ENCODE peak calls at places on chromosomes 2 and 18, in five cellular contexts. H, Y, D, A and M are unnamed samples.

GRCh38 chr2:100909571-100909970 is 89.6 kb downstream of the NPAS2 start:
- DNase-seq in A (no peak), H (no peak), D (no peak), Y (no peak), M (no peak)

GRCh38 chr18:421236-422155 is 79.0 kb downstream of the COLEC12 start:
- DNase-seq in H (no peak), A (no peak), Y (no peak), D (no peak), M (no peak)

GRCh38 chr2:234989183-234989701 is 37.4 kb downstream of the SH3BP4 start:
- DNase-seq in Y (no peak), H (no peak), A (no peak), D (no peak), M (no peak)

GRCh38 chr18:52499646-52500045 is 159.6 kb downstream of the DCC start:
- DNase-seq in A (no peak), Y (no peak), D (no peak), H (peak; percentile 8), M (peak; percentile 41)

GRCh38 chr2:62194558-62195420 is 1.1 kb upstream of the B3GNT2 start:
- DNase-seq in A (no peak), D (no peak), H (no peak), Y (no peak), M (no peak)

GRCh38 chr2:166487082-166487654 is 6.9 kb downstream of the SCN7A start:
- DNase-seq in D (no peak), Y (no peak), H (no peak), A (no peak), M (no peak)

GRCh38 chr2:86249176-86249842 is 50.1 kb downstream of the MRPL35 start:
- DNase-seq in D (no peak), A (no peak), Y (peak; percentile 80), H (peak; percentile 30), M (peak; percentile 56)

GRCh38 chr2:143778981-143779380 is 649.8 kb downstream of the ARHGAP15 start:
- DNase-seq in H (no peak), A (no peak), Y (no peak), D (no peak), M (no peak)

GRCh38 chr2:69366-70344 is 23.4 kb upstream of the FAM110C start:
- DNase-seq in H (no peak), Y (no peak), A (no peak), D (no peak), M (peak; percentile 51)

GRCh38 chr2:215736653-215737290 is 276.6 kb downstream of the MREG start:
- DNase-seq in A (no peak), D (no peak), Y (peak; percentile 22), H (no peak), M (no peak)

GRCh38 chr18:28114472-28114871 is 62.5 kb downstream of the CDH2 start:
- DNase-seq in H (no peak), A (no peak), Y (no peak), D (no peak), M (no peak)

GRCh38 chr2:142693171-142693950 is 184.1 kb upstream of the KYNU start:
- DNase-seq in Y (no peak), A (no peak), H (peak; percentile 53), D (no peak), M (no peak)

GRCh38 chr18:73690222-73690621 is 457.4 kb downstream of the FBXO15 start:
- DNase-seq in D (no peak), H (no peak), Y (no peak), A (no peak), M (no peak)

GRCh38 chr2:109382946-109383345 is 230.8 kb downstream of the SEPTIN10 start:
- DNase-seq in D (no peak), Y (no peak), A (no peak), H (peak; percentile 58), M (peak; percentile 59)

GRCh38 chr2:217787160-217787877 is 215.5 kb downstream of the TNS1 start:
- DNase-seq in Y (no peak), D (no peak), A (no peak), H (no peak), M (no peak)